ENCODE peak calls at places on chromosomes 4 and X, in five cellular contexts. L is IMR-90, A is prostate gland, N is upper lobe of right lung, X is substantia nigra. O is an unnamed sample.

GRCh38 chrX:47380268-47380667 is 9.9 kb downstream of the ZNF157 start:
- DNase-seq in L (no peak), A (peak), N (no peak), X (no peak), O (no peak)

GRCh38 chr4:4776934-4777333 is 82.5 kb upstream of the MSX1 start:
- DNase-seq in L (no peak), A (no peak), N (no peak), X (no peak), O (peak)

GRCh38 chrX:51144828-51145442 is 187.7 kb upstream of the NUDT10 start:
- DNase-seq in L (peak), A (peak), N (no peak), X (no peak), O (no peak)

GRCh38 chrX:23694606-23695005 is 27.3 kb downstream of the PRDX4 start:
- DNase-seq in L (peak), A (peak), N (no peak), X (no peak), O (peak)

GRCh38 chr4:4412661-4413372 is 25.9 kb downstream of the NSG1 start:
- DNase-seq in L (no peak), A (no peak), N (no peak), X (no peak), O (no peak)

GRCh38 chrX:19907794-19908193 is 20.4 kb upstream of the SH3KBP1 start:
- DNase-seq in L (no peak), A (no peak), N (no peak), X (no peak), O (no peak)

GRCh38 chr4:71765837-71766236 is 18.0 kb downstream of the GC start:
- DNase-seq in L (no peak), A (no peak), N (no peak), X (no peak), O (no peak)

GRCh38 chr4:148056879-148057278 is 325.0 kb downstream of the ARHGAP10 start:
- DNase-seq in L (peak), A (no peak), N (peak), X (no peak), O (no peak)

GRCh38 chr4:8910822-8911310 is 39.2 kb upstream of the HMX1 start:
- DNase-seq in L (no peak), A (no peak), N (peak), X (no peak), O (no peak)

GRCh38 chrX:155070975-155071693 is at the start of the genes BRCC3, CMC4 and MTCP1:
- DNase-seq in L (peak), A (peak), N (peak), X (peak), O (peak)

GRCh38 chrX:22952011-22952410 is 47.7 kb upstream of the DDX53 start:
- DNase-seq in L (peak), A (no peak), N (no peak), X (no peak), O (no peak)

GRCh38 chr4:108103096-108103495 is 65.6 kb downstream of the LEF1 start:
- DNase-seq in L (no peak), A (no peak), N (no peak), X (no peak), O (no peak)

GRCh38 chrX:42824541-42824940 is 46.6 kb upstream of the PPP1R2C start:
- DNase-seq in L (no peak), A (no peak), N (no peak), X (no peak), O (no peak)

GRCh38 chrX:109959356-109959871 is 43.5 kb upstream of the TMEM164 start:
- DNase-seq in L (no peak), A (no peak), N (no peak), X (no peak), O (no peak)

GRCh38 chr4:39044364-39044946 is 12.2 kb upstream of the TMEM156 start:
- DNase-seq in L (peak), A (peak), N (peak), X (peak), O (peak)

GRCh38 chr4:159019356-159019755 is 83.5 kb upstream of the RAPGEF2 start:
- DNase-seq in L (no peak), A (no peak), N (no peak), X (no peak), O (no peak)

GRCh38 chr4:7655267-7655548 is 220.5 kb upstream of the PSAPL1 start:
- DNase-seq in L (no peak), A (no peak), N (no peak), X (no peak), O (no peak)

GRCh38 chr4:184355111-184355604 is 119.2 kb downstream of the IRF2 start:
- DNase-seq in L (peak), A (no peak), N (no peak), X (peak), O (no peak)

GRCh38 chr4:148092316-148093014 is 349.7 kb downstream of the NR3C2 start:
- DNase-seq in L (peak), A (no peak), N (no peak), X (no peak), O (no peak)

GRCh38 chrX:155188786-155189185 is 27.5 kb upstream of the VBP1 start:
- DNase-seq in L (no peak), A (no peak), N (no peak), X (no peak), O (no peak)

GRCh38 chrX:102138064-102138463 is 4.2 kb downstream of the TCEAL6 start:
- DNase-seq in L (no peak), A (no peak), N (no peak), X (no peak), O (no peak)

GRCh38 chr4:186792994-186793393 is 69.3 kb upstream of the FAT1 start:
- DNase-seq in L (peak), A (no peak), N (no peak), X (no peak), O (no peak)

GRCh38 chr4:102344520-102344954 is 745 bp downstream of the SLC39A8 start:
- DNase-seq in L (no peak), A (peak), N (peak), X (no peak), O (peak)

GRCh38 chr4:128604840-128605239 is 204.7 kb upstream of the JADE1 start:
- DNase-seq in L (peak), A (no peak), N (no peak), X (no peak), O (no peak)

GRCh38 chr4:128604204-128604603 is 205.3 kb upstream of the JADE1 start:
- DNase-seq in L (no peak), A (no peak), N (no peak), X (no peak), O (no peak)

GRCh38 chr4:128601992-128602695 is 207.4 kb upstream of the JADE1 start:
- DNase-seq in L (peak), A (no peak), N (no peak), X (no peak), O (no peak)

GRCh38 chr4:128600410-128600809 is 209.1 kb upstream of the JADE1 start:
- DNase-seq in L (peak), A (peak), N (no peak), X (peak), O (no peak)

DNA sequence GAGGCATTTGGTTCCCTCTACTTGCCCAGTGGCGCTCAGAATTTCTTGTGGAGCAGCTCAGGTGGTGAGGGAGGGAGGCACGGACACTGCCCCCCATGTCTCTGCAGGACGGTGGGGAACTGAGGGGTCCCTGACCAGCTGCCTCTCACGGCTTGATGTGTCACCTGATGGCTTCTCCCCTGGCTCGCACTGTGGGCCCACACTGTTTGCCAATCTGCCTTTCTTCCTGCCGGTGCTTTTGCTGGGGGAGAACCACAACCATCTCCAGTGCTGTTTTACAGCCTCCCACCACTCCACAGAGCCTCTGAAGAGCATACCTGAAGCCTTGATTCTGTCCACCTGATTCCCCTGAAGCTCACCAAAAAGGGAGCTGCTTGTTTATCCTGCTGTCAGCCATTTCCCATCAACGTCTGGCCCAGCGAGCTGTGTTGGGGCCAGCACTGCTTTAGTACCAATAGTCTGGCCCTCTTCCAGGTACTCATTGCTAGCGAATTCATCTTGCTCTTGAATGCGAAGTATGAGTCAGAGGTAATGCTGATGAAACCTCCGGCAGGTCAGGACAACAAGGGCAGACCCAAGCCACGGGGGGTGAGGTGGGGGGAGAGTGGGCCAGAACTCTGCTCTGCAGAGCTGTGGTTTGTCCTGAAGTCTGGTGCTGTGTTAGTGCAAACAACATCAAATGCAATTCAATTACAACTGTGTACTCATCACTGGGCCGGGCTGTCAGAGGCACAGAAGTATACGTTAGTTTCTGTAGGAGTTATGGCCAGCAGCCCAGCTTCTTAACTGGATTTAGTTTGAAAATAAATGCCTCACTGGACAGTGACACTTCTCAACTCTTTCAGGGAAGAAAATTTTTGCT is 208.3 kb upstream of the JADE1 start:
- DNase-seq in L (peak), A (peak), N (peak), X (no peak), O (peak)
- H3K27ac ChIP-seq in L (peak), A (peak), N (peak), X (peak), O (peak)

GRCh38 chr4:74428278-74428677 is 16.7 kb upstream of the AREG start:
- DNase-seq in L (peak), A (no peak), N (no peak), X (no peak), O (no peak)
- H3K27ac ChIP-seq in L (no peak), A (no peak), N (no peak), X (no peak), O (no peak)

DNA sequence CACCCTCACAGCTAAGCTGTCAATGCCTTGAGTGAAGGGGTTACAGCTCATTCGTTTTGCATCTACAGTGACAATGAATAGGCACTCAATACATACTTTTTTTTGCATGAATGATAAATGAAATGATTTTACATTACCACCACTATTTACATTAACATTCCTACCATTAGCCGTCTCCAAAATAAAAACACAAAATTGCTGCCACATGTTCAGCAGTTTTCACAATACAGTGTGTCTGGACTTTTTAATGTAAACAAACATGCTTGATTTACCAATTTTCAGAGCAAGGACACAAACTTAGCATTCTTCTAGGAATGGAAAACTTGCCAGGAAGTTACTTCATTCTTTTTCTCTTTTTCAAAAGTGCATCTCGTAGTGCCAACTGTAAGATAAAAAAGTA is 9.6 kb upstream of the NAAA start:
- DNase-seq in L (peak), A (no peak), N (no peak), X (no peak), O (no peak)
- H3K27ac ChIP-seq in L (no peak), A (peak), N (no peak), X (no peak), O (no peak)

GRCh38 chrX:132184871-132185270 is 34.4 kb downstream of the RAP2C start:
- DNase-seq in L (no peak), A (no peak), N (no peak), X (no peak), O (no peak)
- H3K27ac ChIP-seq in L (no peak), A (no peak), N (no peak), X (no peak), O (no peak)

DNA sequence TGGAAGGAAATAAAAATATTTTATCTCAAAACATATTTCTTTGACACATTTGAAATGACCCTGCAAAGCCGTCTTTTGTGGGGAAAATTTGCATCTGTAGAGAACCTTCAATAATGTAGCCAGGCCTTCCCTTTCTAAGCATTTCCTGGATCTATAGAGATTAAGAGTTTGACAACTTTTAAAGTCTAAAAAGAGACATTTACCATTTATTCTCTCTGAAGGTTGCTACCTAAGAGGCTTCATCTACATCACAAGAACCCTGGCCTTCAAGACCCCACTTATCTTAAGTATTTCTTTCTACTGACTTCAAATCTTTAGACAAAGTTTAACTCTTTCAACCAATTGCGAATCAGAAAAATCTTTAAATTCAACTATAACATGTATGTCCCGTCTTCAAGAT is 1639.8 kb downstream of the RPA4 start:
- DNase-seq in L (no peak), A (no peak), N (no peak), X (no peak), O (no peak)
- H3K27ac ChIP-seq in L (no peak), A (no peak), N (no peak), X (no peak), O (no peak)

GRCh38 chr4:77538574-77539157 is 67.0 kb upstream of the CXCL13 start:
- DNase-seq in L (no peak), A (no peak), N (no peak), X (no peak), O (no peak)

GRCh38 chr4:77538144-77538543 is 67.5 kb upstream of the CXCL13 start:
- DNase-seq in L (peak), A (no peak), N (no peak), X (no peak), O (no peak)
- H3K27ac ChIP-seq in L (no peak), A (peak), N (no peak), X (no peak), O (no peak)

GRCh38 chr4:173526034-173526482 is 4.0 kb downstream of the HAND2 start:
- DNase-seq in L (no peak), A (no peak), N (no peak), X (no peak), O (peak)
- H3K27ac ChIP-seq in L (no peak), A (no peak), N (no peak), X (no peak), O (peak)

GRCh38 chrX:122641826-122642225 is 542.3 kb upstream of the GRIA3 start:
- DNase-seq in L (no peak), A (no peak), N (no peak), X (no peak), O (no peak)
- H3K27ac ChIP-seq in L (no peak), A (no peak), N (no peak), X (no peak), O (no peak)

GRCh38 chr4:185738038-185738552 is 73.9 kb downstream of the SORBS2 start:
- DNase-seq in L (peak), A (no peak), N (no peak), X (no peak), O (peak)

GRCh38 chr4:185735887-185736286 is 76.1 kb downstream of the SORBS2 start:
- DNase-seq in L (no peak), A (no peak), N (no peak), X (no peak), O (no peak)

GRCh38 chr4:185738851-185739250 is 73.1 kb downstream of the SORBS2 start:
- DNase-seq in L (no peak), A (no peak), N (no peak), X (no peak), O (no peak)

GRCh38 chr4:185734930-185735329 is 77.1 kb downstream of the SORBS2 start:
- DNase-seq in L (no peak), A (no peak), N (no peak), X (no peak), O (no peak)

GRCh38 chr4:185737489-185738037 is 74.4 kb downstream of the SORBS2 start:
- DNase-seq in L (no peak), A (no peak), N (no peak), X (no peak), O (no peak)
- H3K27ac ChIP-seq in L (peak), A (peak), N (no peak), X (no peak), O (peak)

GRCh38 chr4:119070301-119070700 is 65.3 kb upstream of the MYOZ2 start:
- DNase-seq in L (no peak), A (peak), N (no peak), X (no peak), O (no peak)
- H3K27ac ChIP-seq in L (no peak), A (no peak), N (no peak), X (no peak), O (no peak)